ENCODE peak calls at places on chromosomes 1 and 21, in four cellular contexts. H is activated naive CD8-positive, alpha-beta T cell treated with anti-CD3 and anti-CD28 coated beads, Interleukin-2, amount 50 U/mL, for 16 hours; U is nucleus accumbens; N is nephron progenitor cell. J is an unnamed sample.

GRCh38 chr1:218459450-218459849 is 114.3 kb downstream of the TGFB2 start:
- DNase-seq in N (no peak), U (no peak), H (no peak), J (peak)

GRCh38 chr21:33348728-33349127 is 24.0 kb downstream of the IFNAR1 start:
- DNase-seq in N (no peak), U (no peak), H (no peak), J (no peak)

GRCh38 chr1:147494998-147495580 is 46.2 kb upstream of the BCL9 start:
- DNase-seq in H (peak), U (peak), N (peak), J (peak)

GRCh38 chr1:120133228-120133927 is 42.9 kb downstream of the SEC22B start:
- DNase-seq in U (no peak), H (no peak), N (no peak), J (no peak)

GRCh38 chr21:29299906-29300546 is 1.3 kb downstream of the BACH1 start:
- DNase-seq in U (no peak), N (peak), H (no peak), J (peak)

GRCh38 chr1:202579806-202580205 is 130.4 kb downstream of the SYT2 start:
- DNase-seq in U (no peak), N (no peak), H (no peak), J (no peak)

GRCh38 chr1:46488343-46489168 is 1.1 kb upstream of the DMBX1 start:
- DNase-seq in U (no peak), N (no peak), H (no peak), J (no peak)

GRCh38 chr1:85198864-85199263 is 2.0 kb downstream of the SYDE2 start:
- DNase-seq in U (no peak), N (no peak), H (no peak), J (no peak)

GRCh38 chr1:161771166-161771565 is 5.0 kb downstream of the ATF6 start:
- DNase-seq in H (no peak), U (no peak), N (no peak), J (no peak)

GRCh38 chr1:27785763-27786162 is 12.7 kb downstream of the STX12 start:
- DNase-seq in H (no peak), N (no peak), U (no peak), J (no peak)

GRCh38 chr1:236141447-236142357 is 637 bp upstream of the GPR137B start:
- DNase-seq in N (peak), U (no peak), H (no peak), J (no peak)

GRCh38 chr1:41618066-41618825 is 133.8 kb upstream of the EDN2 start:
- DNase-seq in N (no peak), H (no peak), U (peak), J (peak)

GRCh38 chr1:32703479-32704291 is 1.1 kb upstream of the SYNC start:
- DNase-seq in N (no peak), H (no peak), U (no peak), J (peak)

GRCh38 chr1:58592521-58593134 is 15.6 kb upstream of the TACSTD2 start:
- DNase-seq in H (no peak), N (peak), U (no peak), J (peak)

GRCh38 chr1:169949139-169949538 is 55.4 kb upstream of the SCYL3 start:
- DNase-seq in H (no peak), U (no peak), N (no peak), J (no peak)

J was measured in right cardiac atrium.